ENCODE peak calls at places on chromosome 16, in ten cellular contexts. One of them, this sample, is unnamed.

GRCh38 chr16:1613240-1613639 is 1.1 kb downstream of the CRAMP1 start:
- DNase-seq in immature natural killer cell: no peak
- DNase-seq in activated CD4-positive, alpha-beta T cell treated with anti-CD3 and anti-CD28 coated beads, Interleukin-2, amount 50 U/mL, for 1 hour: no peak
- DNase-seq in spleen: no peak
- DNase-seq in adrenal gland: no peak
- DNase-seq in IMR-90: no peak
- DNase-seq in psoas muscle: no peak
- DNase-seq in dorsolateral prefrontal cortex: no peak
- DNase-seq in HEK293T: no peak
- DNase-seq in mucosa of gallbladder: no peak
- DNase-seq in this sample: no peak

GRCh38 chr16:1530883-1531637 is 2.4 kb upstream of the TMEM204 start:
- DNase-seq in immature natural killer cell: no peak
- DNase-seq in activated CD4-positive, alpha-beta T cell treated with anti-CD3 and anti-CD28 coated beads, Interleukin-2, amount 50 U/mL, for 1 hour: no peak
- DNase-seq in spleen: no peak
- DNase-seq in adrenal gland: peak
- DNase-seq in IMR-90: peak
- DNase-seq in psoas muscle: peak
- DNase-seq in dorsolateral prefrontal cortex: no peak
- DNase-seq in HEK293T: no peak
- DNase-seq in mucosa of gallbladder: peak
- DNase-seq in this sample: no peak

GRCh38 chr16:30358577-30358936 is 3.4 kb upstream of the CD2BP2 start:
- DNase-seq in immature natural killer cell: no peak
- DNase-seq in activated CD4-positive, alpha-beta T cell treated with anti-CD3 and anti-CD28 coated beads, Interleukin-2, amount 50 U/mL, for 1 hour: no peak
- DNase-seq in spleen: no peak
- DNase-seq in adrenal gland: no peak
- DNase-seq in IMR-90: no peak
- DNase-seq in psoas muscle: no peak
- DNase-seq in dorsolateral prefrontal cortex: no peak
- DNase-seq in HEK293T: no peak
- DNase-seq in mucosa of gallbladder: no peak
- DNase-seq in this sample: no peak

GRCh38 chr16:55012362-55012761 is 81.7 kb downstream of the IRX5 start:
- DNase-seq in immature natural killer cell: no peak
- DNase-seq in activated CD4-positive, alpha-beta T cell treated with anti-CD3 and anti-CD28 coated beads, Interleukin-2, amount 50 U/mL, for 1 hour: no peak
- DNase-seq in spleen: no peak
- DNase-seq in adrenal gland: no peak
- DNase-seq in IMR-90: no peak
- DNase-seq in psoas muscle: no peak
- DNase-seq in dorsolateral prefrontal cortex: no peak
- DNase-seq in HEK293T: no peak
- DNase-seq in mucosa of gallbladder: no peak
- DNase-seq in this sample: no peak

GRCh38 chr16:3065742-3066439 is 451 bp downstream of the IL32 start:
- DNase-seq in immature natural killer cell: no peak
- DNase-seq in activated CD4-positive, alpha-beta T cell treated with anti-CD3 and anti-CD28 coated beads, Interleukin-2, amount 50 U/mL, for 1 hour: peak
- DNase-seq in spleen: peak
- DNase-seq in adrenal gland: no peak
- DNase-seq in IMR-90: no peak
- DNase-seq in psoas muscle: no peak
- DNase-seq in dorsolateral prefrontal cortex: no peak
- DNase-seq in HEK293T: no peak
- DNase-seq in mucosa of gallbladder: no peak
- DNase-seq in this sample: no peak

GRCh38 chr16:13307861-13308260 is 406.5 kb downstream of the SHISA9 start:
- DNase-seq in immature natural killer cell: no peak
- DNase-seq in activated CD4-positive, alpha-beta T cell treated with anti-CD3 and anti-CD28 coated beads, Interleukin-2, amount 50 U/mL, for 1 hour: no peak
- DNase-seq in spleen: no peak
- DNase-seq in adrenal gland: no peak
- DNase-seq in IMR-90: no peak
- DNase-seq in psoas muscle: no peak
- DNase-seq in dorsolateral prefrontal cortex: no peak
- DNase-seq in HEK293T: no peak
- DNase-seq in mucosa of gallbladder: no peak
- DNase-seq in this sample: no peak

GRCh38 chr16:2895813-2896212 is 12.8 kb downstream of the FLYWCH2 start:
- DNase-seq in immature natural killer cell: no peak
- DNase-seq in activated CD4-positive, alpha-beta T cell treated with anti-CD3 and anti-CD28 coated beads, Interleukin-2, amount 50 U/mL, for 1 hour: no peak
- DNase-seq in spleen: no peak
- DNase-seq in adrenal gland: no peak
- DNase-seq in IMR-90: peak
- DNase-seq in psoas muscle: peak
- DNase-seq in dorsolateral prefrontal cortex: no peak
- DNase-seq in HEK293T: no peak
- DNase-seq in mucosa of gallbladder: no peak
- DNase-seq in this sample: no peak

GRCh38 chr16:5296163-5296562 is 198.6 kb upstream of the EEF2KMT start:
- DNase-seq in immature natural killer cell: no peak
- DNase-seq in activated CD4-positive, alpha-beta T cell treated with anti-CD3 and anti-CD28 coated beads, Interleukin-2, amount 50 U/mL, for 1 hour: no peak
- DNase-seq in spleen: no peak
- DNase-seq in adrenal gland: no peak
- DNase-seq in IMR-90: no peak
- DNase-seq in psoas muscle: no peak
- DNase-seq in dorsolateral prefrontal cortex: no peak
- DNase-seq in HEK293T: no peak
- DNase-seq in mucosa of gallbladder: no peak
- DNase-seq in this sample: no peak

GRCh38 chr16:12655530-12655929 is 148.2 kb downstream of the CPPED1 start:
- DNase-seq in immature natural killer cell: no peak
- DNase-seq in activated CD4-positive, alpha-beta T cell treated with anti-CD3 and anti-CD28 coated beads, Interleukin-2, amount 50 U/mL, for 1 hour: no peak
- DNase-seq in spleen: no peak
- DNase-seq in adrenal gland: no peak
- DNase-seq in IMR-90: no peak
- DNase-seq in psoas muscle: no peak
- DNase-seq in dorsolateral prefrontal cortex: no peak
- DNase-seq in HEK293T: no peak
- DNase-seq in mucosa of gallbladder: no peak
- DNase-seq in this sample: no peak

GRCh38 chr16:30659507-30660423 is 1.5 kb downstream of the FBRS start:
- DNase-seq in immature natural killer cell: peak
- DNase-seq in activated CD4-positive, alpha-beta T cell treated with anti-CD3 and anti-CD28 coated beads, Interleukin-2, amount 50 U/mL, for 1 hour: peak
- DNase-seq in spleen: peak
- DNase-seq in adrenal gland: no peak
- DNase-seq in IMR-90: no peak
- DNase-seq in psoas muscle: peak
- DNase-seq in dorsolateral prefrontal cortex: no peak
- DNase-seq in HEK293T: peak
- DNase-seq in mucosa of gallbladder: no peak
- DNase-seq in this sample: no peak

GRCh38 chr16:2859686-2860265 is 1.8 kb upstream of the PRSS22 start:
- DNase-seq in immature natural killer cell: no peak
- DNase-seq in activated CD4-positive, alpha-beta T cell treated with anti-CD3 and anti-CD28 coated beads, Interleukin-2, amount 50 U/mL, for 1 hour: no peak
- DNase-seq in spleen: no peak
- DNase-seq in adrenal gland: no peak
- DNase-seq in IMR-90: no peak
- DNase-seq in psoas muscle: peak
- DNase-seq in dorsolateral prefrontal cortex: no peak
- DNase-seq in HEK293T: no peak
- DNase-seq in mucosa of gallbladder: no peak
- DNase-seq in this sample: no peak

GRCh38 chr16:88686439-88687253 is at the start of gene SNAI3:
- DNase-seq in immature natural killer cell: peak
- DNase-seq in activated CD4-positive, alpha-beta T cell treated with anti-CD3 and anti-CD28 coated beads, Interleukin-2, amount 50 U/mL, for 1 hour: peak
- DNase-seq in spleen: peak
- DNase-seq in adrenal gland: peak
- DNase-seq in IMR-90: peak
- DNase-seq in psoas muscle: peak
- DNase-seq in dorsolateral prefrontal cortex: no peak
- DNase-seq in HEK293T: peak
- DNase-seq in mucosa of gallbladder: peak
- DNase-seq in this sample: peak

GRCh38 chr16:68447721-68448359 is 468 bp downstream of the SMPD3 start:
- DNase-seq in immature natural killer cell: no peak
- DNase-seq in activated CD4-positive, alpha-beta T cell treated with anti-CD3 and anti-CD28 coated beads, Interleukin-2, amount 50 U/mL, for 1 hour: no peak
- DNase-seq in spleen: no peak
- DNase-seq in adrenal gland: no peak
- DNase-seq in IMR-90: no peak
- DNase-seq in psoas muscle: no peak
- DNase-seq in dorsolateral prefrontal cortex: no peak
- DNase-seq in HEK293T: no peak
- DNase-seq in mucosa of gallbladder: no peak
- DNase-seq in this sample: no peak

GRCh38 chr16:5041604-5042133 is 7.9 kb upstream of the NAGPA start:
- DNase-seq in immature natural killer cell: no peak
- DNase-seq in activated CD4-positive, alpha-beta T cell treated with anti-CD3 and anti-CD28 coated beads, Interleukin-2, amount 50 U/mL, for 1 hour: no peak
- DNase-seq in spleen: peak
- DNase-seq in adrenal gland: no peak
- DNase-seq in IMR-90: peak
- DNase-seq in psoas muscle: peak
- DNase-seq in dorsolateral prefrontal cortex: no peak
- DNase-seq in HEK293T: no peak
- DNase-seq in mucosa of gallbladder: no peak
- DNase-seq in this sample: no peak